ENCODE peak calls at places on chromosomes 2 and 18, in eight cellular contexts. J, Q, A, T, E, V, O and S are unnamed samples.
A peak's percentile ranks its signal among the peaks of the same experiment; 100 is the strongest.

GRCh38 chr2:217753460-217754200 is 249.2 kb downstream of the TNS1 start:
- DNase-seq in Q (no peak), O (no peak), T (no peak), J (peak; percentile 60), A (peak; percentile 20), E (no peak), V (no peak), S (no peak)

GRCh38 chr2:37555457-37555856 is 116.0 kb downstream of the CDC42EP3 start:
- DNase-seq in E (no peak), Q (no peak), T (no peak), J (no peak), V (no peak), O (no peak), A (no peak), S (peak; percentile 23)

GRCh38 chr2:47720036-47720435 is 62.9 kb upstream of the MSH6 start:
- DNase-seq in T (no peak), V (no peak), A (peak; percentile 8), O (no peak), Q (no peak), J (no peak), E (no peak), S (no peak)

GRCh38 chr2:68828887-68829708 is 42.1 kb downstream of the BMP10 start:
- DNase-seq in Q (peak; percentile 55), J (peak; percentile 90), E (peak; percentile 98), A (peak; percentile 98), O (no peak), V (no peak), T (peak; percentile 56), S (peak; percentile 61)

GRCh38 chr2:143058795-143059194 is 70.4 kb upstream of the ARHGAP15 start:
- DNase-seq in J (no peak), A (peak; percentile 17), T (no peak), O (no peak), E (no peak), V (no peak), Q (no peak), S (no peak)

GRCh38 chr2:64260817-64261216 is 116.6 kb upstream of the PELI1 start:
- DNase-seq in V (peak; percentile 20), J (no peak), E (peak; percentile 42), A (peak; percentile 44), O (no peak), Q (no peak), T (no peak), S (peak; percentile 34)

GRCh38 chr2:86809481-86810121 is 18.9 kb upstream of the CD8A start:
- DNase-seq in O (no peak), V (no peak), J (no peak), A (no peak), Q (no peak), T (peak; percentile 36), E (no peak), S (peak; percentile 58)

GRCh38 chr18:57925706-57926105 is 118.3 kb upstream of the NEDD4L start:
- DNase-seq in J (peak; percentile 43), E (no peak), T (no peak), Q (no peak), V (no peak), O (no peak), A (peak; percentile 63), S (no peak)

GRCh38 chr2:47069628-47070154 is 85.4 kb downstream of the STPG4 start:
- DNase-seq in E (no peak), J (peak; percentile 53), O (no peak), T (peak; percentile 95), Q (no peak), A (no peak), V (no peak), S (no peak)

GRCh38 chr2:202790676-202791075 is 80.9 kb downstream of the ICA1L start:
- DNase-seq in E (no peak), O (no peak), J (no peak), A (no peak), V (no peak), Q (no peak), T (no peak), S (no peak)

GRCh38 chr2:106566050-106566449 is 78.9 kb downstream of the CD8B2 start:
- DNase-seq in O (peak; percentile 74), A (peak; percentile 33), Q (no peak), V (no peak), J (peak; percentile 68), T (no peak), E (no peak), S (peak; percentile 50)

GRCh38 chr2:143476421-143477084 is 347.3 kb downstream of the ARHGAP15 start:
- DNase-seq in T (no peak), Q (no peak), O (no peak), E (no peak), J (no peak), V (no peak), A (peak; percentile 45), S (no peak)

GRCh38 chr2:158191569-158191968 is 89.9 kb downstream of the UPP2 start:
- DNase-seq in T (no peak), O (no peak), J (no peak), A (peak; percentile 55), E (no peak), Q (no peak), V (no peak), S (no peak)